ENCODE peak calls at places on chromosomes 2 and 18, in four cellular contexts. Y, E, R and J are unnamed samples. For H3K4me1, the result is how much of the 10 kb centered on the place peaks cover.

GRCh38 chr2:98586466-98587140 is 21.7 kb downstream of the COA5 start:
- DNase-seq in Y (no peak), E (no peak), R (no peak), J (peak)

GRCh38 chr2:172927381-172928357 is 148.0 kb upstream of the MAP3K20 start:
- DNase-seq in E (no peak), Y (peak), R (peak), J (peak)

GRCh38 chr2:3585239-3586109 is 9.4 kb upstream of the COLEC11 start:
- DNase-seq in E (peak), Y (peak), R (no peak), J (no peak)

GRCh38 chr2:174058022-174058421 is 92.8 kb upstream of the SP3 start:
- DNase-seq in R (peak), E (no peak), Y (no peak), J (no peak)

GRCh38 chr2:240840435-240841060 is 20.5 kb upstream of the KIF1A start:
- DNase-seq in Y (peak), E (peak), R (peak), J (peak)

GRCh38 chr2:102485151-102485769 is 12.2 kb downstream of the SLC9A4 start:
- DNase-seq in E (no peak), Y (no peak), R (no peak), J (no peak)

GRCh38 chr2:84556190-84556589 is 39.9 kb downstream of the DNAH6 start:
- DNase-seq in Y (no peak), R (no peak), E (no peak), J (no peak)

GRCh38 chr2:3386448-3386958 is 7.0 kb downstream of the TRAPPC12 start:
- DNase-seq in R (no peak), E (no peak), Y (no peak), J (no peak)

GRCh38 chr2:24915796-24916195 is 4.2 kb downstream of the ADCY3 start:
- DNase-seq in R (no peak), Y (peak), E (no peak), J (no peak)

GRCh38 chr2:28399289-28399688 is 6.6 kb downstream of the FOSL2 start:
- DNase-seq in E (no peak), R (no peak), Y (no peak), J (no peak)

GRCh38 chr2:192090878-192091277 is 103.9 kb downstream of the TMEFF2 start:
- DNase-seq in R (no peak), Y (no peak), E (no peak), J (no peak)

GRCh38 chr18:34976084-34976483 is 65.1 kb upstream of the MAPRE2 start:
- DNase-seq in E (no peak), Y (peak), R (no peak), J (peak)

GRCh38 chr2:59463401-59463800 is 1090.1 kb downstream of the BCL11A start:
- DNase-seq in R (no peak), E (no peak), Y (no peak), J (no peak)

GRCh38 chr2:52034706-52035105 is 1002.8 kb upstream of the NRXN1 start:
- DNase-seq in E (no peak), R (no peak), Y (no peak), J (no peak)

GRCh38 chr2:82478641-82479040 is 1980.4 kb downstream of the SUCLG1 start:
- DNase-seq in Y (no peak), E (no peak), R (no peak), J (no peak)

GRCh38 chr2:172084734-172085459 is 410 bp upstream of the DLX1 start:
- DNase-seq in E (no peak), Y (peak), R (no peak), J (peak)

GRCh38 chr2:151334082-151334815 is 23.1 kb upstream of the TNFAIP6 start:
- DNase-seq in E (no peak), R (no peak), Y (no peak), J (no peak)

GRCh38 chr2:46384457-46384815 is 87.2 kb downstream of the EPAS1 start:
- DNase-seq in Y (no peak), E (no peak), R (no peak), J (no peak)

GRCh38 chr2:177633111-177633510 is 240.5 kb downstream of the AGPS start:
- DNase-seq in R (no peak), Y (no peak), E (no peak), J (no peak)

GRCh38 chr18:22563098-22563707 is 145.5 kb upstream of the CTAGE1 start:
- DNase-seq in R (peak), E (peak), Y (no peak), J (peak)

GRCh38 chr2:199490049-199490448 is 32.3 kb upstream of the SATB2 start:
- DNase-seq in E (no peak), Y (no peak), R (no peak), J (no peak)

GRCh38 chr2:85071096-85071495 is 62.1 kb upstream of the TCF7L1 start:
- DNase-seq in E (no peak), R (no peak), Y (no peak), J (no peak)

GRCh38 chr2:110125292-110125691 is 9.7 kb upstream of the MALL start:
- DNase-seq in E (no peak), Y (no peak), R (no peak), J (no peak)

GRCh38 chr18:59961086-59961485 is 61.3 kb downstream of the PMAIP1 start:
- DNase-seq in E (no peak), Y (no peak), R (peak), J (no peak)

GRCh38 chr2:220240640-220241039 is 613.2 kb downstream of the SLC4A3 start:
- DNase-seq in E (no peak), R (no peak), Y (no peak), J (peak)

GRCh38 chr18:44130365-44130942 is 550.2 kb upstream of the SETBP1 start:
- DNase-seq in E (no peak), Y (no peak), R (peak), J (peak)

GRCh38 chr2:88832256-88832991 is 141.0 kb downstream of the RPIA start:
- DNase-seq in R (no peak), E (no peak), Y (no peak), J (no peak)

GRCh38 chr18:7616661-7617060 is 49.5 kb downstream of the PTPRM start:
- DNase-seq in Y (peak), R (no peak), E (no peak), J (peak)

GRCh38 chr2:240143801-240144648 is 3.6 kb upstream of the OTOS start:
- DNase-seq in E (peak), R (peak), Y (peak), J (peak)

GRCh38 chr2:120550893-120551446 is 184.7 kb upstream of the GLI2 start:
- DNase-seq in E (no peak), R (no peak), Y (no peak), J (no peak)
- TF ChIP-seq CTCF in E (no peak), R (no peak), Y (no peak), J (no peak)

GRCh38 chr18:41955688-41956087 is 654 bp downstream of the PIK3C3 start:
- DNase-seq in Y (no peak), R (no peak), E (no peak), J (no peak)

GRCh38 chr18:41959045-41959444 is 4.0 kb downstream of the PIK3C3 start:
- DNase-seq in E (no peak), R (no peak), Y (no peak), J (no peak)

GRCh38 chr18:41949206-41949920 is 5.7 kb upstream of the PIK3C3 start:
- DNase-seq in E (no peak), R (peak), Y (no peak), J (no peak)

DNA sequence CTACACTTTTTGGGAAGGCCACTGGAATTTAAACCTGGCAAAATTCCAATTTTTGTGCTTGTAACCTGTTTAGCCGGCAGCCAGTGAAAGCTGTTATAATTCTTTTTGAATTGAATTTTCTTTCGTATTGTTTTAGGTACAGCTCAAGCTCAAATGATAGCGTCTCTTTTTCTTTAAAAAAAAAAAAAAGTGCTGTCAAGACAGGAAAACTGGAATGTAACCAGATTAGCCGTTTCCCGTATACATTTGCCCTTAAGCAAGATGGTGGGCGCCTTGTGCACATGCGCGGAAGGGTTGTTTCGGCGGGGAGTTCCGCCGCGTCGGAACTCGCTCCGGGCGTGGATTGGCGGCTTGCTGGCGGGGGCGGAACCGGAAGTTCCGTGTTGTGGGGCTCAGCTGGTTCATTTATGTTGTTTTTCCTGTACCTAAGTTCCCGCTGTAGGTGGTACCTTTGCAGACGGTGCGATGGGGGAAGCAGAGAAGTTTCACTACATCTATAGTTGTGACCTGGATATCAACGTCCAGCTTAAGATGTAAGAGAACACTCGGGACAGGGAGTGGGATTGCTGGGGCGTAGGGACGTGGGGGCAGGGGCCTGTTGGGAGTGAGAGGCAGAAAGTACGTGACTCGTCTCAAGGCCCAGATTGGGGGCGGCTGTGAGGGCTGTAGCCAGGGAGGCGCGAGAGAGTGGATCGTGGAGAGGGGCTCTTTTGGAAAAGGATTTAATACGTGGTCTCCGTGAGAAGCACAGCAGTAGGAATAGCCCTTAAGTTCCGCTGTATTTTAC is at the start of gene PIK3C3:
- DNase-seq in E (peak), Y (peak), R (peak), J (peak)
- TF ChIP-seq POLR2A in E (no peak), Y (no peak), R (peak), J (peak)

GRCh38 chr2:141411419-141411818 is 719.4 kb downstream of the LRP1B start:
- DNase-seq in E (no peak), R (no peak), Y (no peak), J (no peak)
- H3K4me1 ChIP-seq in E (under half), R (under half), Y (under half), J (under half)

DNA sequence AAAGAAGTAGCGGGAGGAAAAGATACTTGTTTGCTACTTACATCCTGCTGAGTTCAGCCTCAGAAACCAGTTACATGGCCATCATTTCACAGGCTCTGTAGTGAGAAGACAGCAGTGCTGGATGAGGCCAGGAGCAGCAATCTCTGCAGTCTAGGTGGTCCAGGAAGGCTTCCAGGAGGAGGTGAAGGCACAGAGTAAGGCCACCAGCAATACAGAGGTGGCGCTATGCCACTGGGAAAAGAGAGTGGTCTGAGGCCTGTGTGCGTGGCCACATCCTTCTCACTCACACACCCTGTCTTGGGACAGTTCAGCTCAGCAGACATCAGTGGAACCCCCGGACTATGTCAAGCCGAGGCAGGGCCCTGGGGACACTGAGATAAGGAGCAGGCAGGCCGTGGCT is 162.7 kb downstream of the KLHL29 start:
- DNase-seq in E (no peak), Y (no peak), R (no peak), J (no peak)
- TF ChIP-seq CTCF in E (no peak), Y (no peak), R (no peak), J (no peak)